ENCODE peak calls at places on chromosomes 6 and 20, in six cellular contexts. O is A549, P is stomach, R is tibial artery, H is fibroblast of lung, T is mucosa of descending colon. V is an unnamed sample.

GRCh38 chr6:48151142-48151541 is 40.1 kb upstream of the PTCHD4 start:
- DNase-seq in H (peak; percentile 96), P (no peak), R (no peak), T (no peak), O (no peak), V (no peak)

GRCh38 chr20:55067158-55067825 is 591.9 kb downstream of the DOK5 start:
- DNase-seq in R (no peak), H (peak; percentile 7), O (no peak), P (no peak), T (no peak), V (no peak)

GRCh38 chr6:1068068-1068467 is 243.8 kb upstream of the FOXQ1 start:
- DNase-seq in T (no peak), O (no peak), R (no peak), H (peak; percentile 23), P (no peak), V (no peak)

GRCh38 chr6:111585241-111585968 is 20.3 kb downstream of the TRAF3IP2 start:
- DNase-seq in P (no peak), R (no peak), T (no peak), O (no peak), H (peak; percentile 49), V (peak; percentile 85)

GRCh38 chr20:2006452-2007381 is 12.9 kb upstream of the PDYN start:
- DNase-seq in P (peak; percentile 27), T (peak; percentile 25), O (no peak), H (peak; percentile 70), R (no peak), V (peak; percentile 67)

GRCh38 chr6:132020138-132020551 is 69.0 kb upstream of the CCN2 start:
- DNase-seq in H (peak; percentile 15), O (no peak), T (no peak), P (no peak), R (peak; percentile 62), V (peak; percentile 61)

GRCh38 chr20:47198254-47198671 is 158.2 kb downstream of the ZMYND8 start:
- DNase-seq in H (peak; percentile 30), O (no peak), T (no peak), P (no peak), R (no peak), V (peak; percentile 36)

GRCh38 chr20:21529863-21530262 is 16.0 kb upstream of the NKX2-2 start:
- DNase-seq in H (no peak), O (no peak), T (no peak), P (no peak), R (no peak), V (no peak)

GRCh38 chr6:4573958-4574481 is 202.2 kb upstream of the CDYL start:
- DNase-seq in O (no peak), T (no peak), P (no peak), R (no peak), H (peak; percentile 74), V (peak; percentile 10)

GRCh38 chr6:51753635-51754034 is 333.8 kb downstream of the PKHD1 start:
- DNase-seq in T (peak; percentile 55), R (no peak), H (no peak), P (peak; percentile 28), O (no peak), V (no peak)

GRCh38 chr6:86856937-86857563 is 80.3 kb upstream of the HTR1E start:
- DNase-seq in R (no peak), H (peak; percentile 18), O (peak; percentile 3), P (peak; percentile 44), T (peak; percentile 72), V (peak; percentile 3)

GRCh38 chr6:157962601-157963084 is 19.0 kb upstream of the SYNJ2 start:
- DNase-seq in H (peak; percentile 77), R (no peak), P (no peak), O (no peak), T (no peak), V (peak; percentile 47)

GRCh38 chr20:61588356-61589054 is 336.4 kb downstream of the CDH4 start:
- DNase-seq in H (peak; percentile 81), P (no peak), T (peak; percentile 3), R (no peak), O (peak; percentile 10), V (peak; percentile 76)

GRCh38 chr20:51327251-51327841 is 215.2 kb downstream of the NFATC2 start:
- DNase-seq in R (no peak), H (peak; percentile 93), O (no peak), T (no peak), P (no peak), V (peak; percentile 73)

GRCh38 chr6:167238169-167238693 is 52.9 kb upstream of the UNC93A start:
- DNase-seq in O (no peak), T (no peak), R (no peak), P (no peak), H (no peak), V (no peak)

GRCh38 chr6:25217275-25217674 is 61.9 kb upstream of the CARMIL1 start:
- DNase-seq in R (no peak), P (no peak), O (no peak), T (no peak), H (no peak), V (no peak)

GRCh38 chr20:22568872-22569344 is 15.5 kb downstream of the FOXA2 start:
- DNase-seq in R (no peak), P (peak; percentile 57), O (no peak), H (no peak), T (peak; percentile 10), V (no peak)

GRCh38 chr6:169454204-169454871 is 200.7 kb upstream of the THBS2 start:
- DNase-seq in O (no peak), T (no peak), R (peak; percentile 62), H (peak; percentile 68), P (no peak), V (peak; percentile 92)

DNA sequence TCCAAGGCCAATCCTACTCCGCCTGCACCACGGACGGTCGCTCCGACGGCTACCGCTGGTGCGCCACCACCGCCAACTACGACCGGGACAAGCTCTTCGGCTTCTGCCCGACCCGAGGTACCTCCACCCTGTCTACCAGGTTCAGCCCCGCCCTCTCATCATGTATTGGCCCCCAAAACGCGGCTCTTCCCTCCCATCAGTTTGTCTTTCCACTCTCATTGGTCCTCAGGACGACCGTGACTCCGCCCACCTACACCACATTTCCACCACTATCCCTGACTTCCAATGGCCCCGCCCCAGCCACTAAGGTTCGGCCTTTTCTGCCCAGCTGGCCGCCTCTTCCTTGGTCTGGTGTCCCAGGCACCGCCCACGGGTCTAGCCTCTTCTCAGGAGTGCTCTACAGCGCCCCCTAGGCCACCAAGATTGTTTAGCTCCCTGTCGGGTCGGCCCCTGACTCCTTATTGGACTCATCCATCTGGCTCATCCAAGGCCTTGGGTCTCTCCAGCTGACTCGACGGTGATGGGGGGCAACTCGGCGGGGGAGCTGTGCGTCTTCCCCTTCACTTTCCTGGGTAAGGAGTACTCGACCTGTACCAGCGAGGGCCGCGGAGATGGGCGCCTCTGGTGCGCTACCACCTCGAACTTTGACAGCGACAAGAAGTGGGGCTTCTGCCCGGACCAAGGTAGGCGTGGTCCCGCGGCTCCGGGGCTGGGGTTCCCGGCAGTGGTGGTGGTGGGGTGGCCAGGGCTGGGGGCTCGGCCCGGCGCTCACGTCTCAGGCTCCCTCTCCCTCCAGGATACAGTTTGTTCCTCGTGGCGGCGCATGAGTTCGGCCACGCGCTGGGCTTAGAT is 3.1 kb downstream of the MMP9 start:
- DNase-seq in T (peak; percentile 62), O (peak; percentile 38), P (peak; percentile 48), H (peak; percentile 28), R (no peak), V (no peak)
- TF ChIP-seq CTCF in T (no peak), O (peak; percentile 28), P (no peak), H (no peak), R (no peak), V (peak; percentile 8)

GRCh38 chr6:15246217-15247211 is 645 bp downstream of the JARID2 start:
- DNase-seq in R (no peak), O (no peak), T (no peak), P (no peak), H (no peak), V (no peak)

GRCh38 chr6:15244605-15245360 is 1.1 kb upstream of the JARID2 start:
- DNase-seq in H (peak; percentile 73), R (peak; percentile 78), T (peak; percentile 84), O (peak; percentile 27), P (peak; percentile 80), V (peak; percentile 83)

GRCh38 chr6:15247214-15247749 is 1.4 kb downstream of the JARID2 start:
- DNase-seq in H (no peak), P (no peak), O (no peak), R (no peak), T (no peak), V (no peak)

GRCh38 chr6:15243994-15244604 is 1.8 kb upstream of the JARID2 start:
- DNase-seq in R (no peak), P (no peak), T (no peak), O (no peak), H (no peak), V (no peak)

DNA sequence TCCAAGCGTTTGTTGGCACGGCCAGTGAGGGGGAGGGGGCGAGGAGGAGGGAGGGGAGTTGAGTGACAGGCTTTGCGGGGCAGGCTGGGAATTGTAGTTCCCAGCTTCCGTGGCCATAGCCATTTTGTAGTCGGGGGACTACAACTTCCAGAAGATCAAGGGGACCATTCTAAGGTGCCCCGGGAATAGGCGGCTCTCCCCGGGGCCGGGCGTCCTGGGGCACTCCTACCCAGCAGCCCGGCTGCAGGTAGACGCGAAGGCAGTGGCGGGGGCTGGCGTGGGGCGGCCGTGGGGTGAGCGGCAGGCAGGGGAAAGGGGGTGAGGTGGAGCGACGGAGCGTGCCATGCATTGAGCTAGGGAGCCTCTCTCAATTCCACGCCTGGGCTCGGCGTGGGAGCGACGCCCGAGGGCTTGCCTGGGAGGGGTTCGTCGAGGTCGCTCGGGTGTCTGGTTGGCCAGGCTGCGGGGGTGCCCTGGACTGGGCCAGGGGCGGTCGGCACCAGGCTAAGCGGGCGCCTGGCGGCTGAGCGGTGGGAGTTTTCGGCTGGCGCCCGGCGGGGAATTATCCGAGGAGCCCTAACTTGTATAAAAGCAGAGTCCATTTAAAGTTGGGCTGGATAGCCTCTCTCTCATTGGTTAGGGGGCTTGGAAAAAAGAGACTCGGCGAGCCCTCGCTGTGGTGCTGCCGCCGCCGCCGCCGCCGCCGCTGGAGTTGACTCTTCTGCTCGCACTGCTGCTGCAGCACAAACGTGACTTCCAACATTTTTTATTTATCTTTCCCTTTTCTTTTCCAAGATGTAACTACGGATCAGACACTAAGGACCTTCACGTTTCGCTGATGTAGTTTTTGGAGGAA is at the start of gene JARID2:
- DNase-seq in O (peak; percentile 82), P (peak; percentile 99), T (peak; percentile 100), R (peak; percentile 99), H (peak; percentile 97), V (peak; percentile 98)
- H3K4me3 ChIP-seq in O (peak within 1 kb of the TSS; percentile 89), P (peak within 1 kb of the TSS; percentile 82), T (peak within 1 kb of the TSS; percentile 62), R (peak within 1 kb of the TSS; percentile 69), H (peak within 1 kb of the TSS; percentile 99), V (peak within 1 kb of the TSS; percentile 86)

GRCh38 chr20:33837096-33837830 is 26.1 kb downstream of the CHMP4B start:
- DNase-seq in P (no peak), R (no peak), T (no peak), O (no peak), H (no peak), V (no peak)

GRCh38 chr20:33839591-33839990 is 28.4 kb downstream of the CHMP4B start:
- DNase-seq in T (peak; percentile 59), O (no peak), R (no peak), H (no peak), P (peak; percentile 83), V (no peak)

GRCh38 chr20:33840759-33841438 is 29.8 kb downstream of the CHMP4B start:
- DNase-seq in R (no peak), H (no peak), T (no peak), O (no peak), P (no peak), V (no peak)

GRCh38 chr20:33835773-33836172 is 24.6 kb downstream of the CHMP4B start:
- DNase-seq in T (no peak), H (no peak), P (no peak), R (peak; percentile 35), O (no peak), V (no peak)

GRCh38 chr20:33838035-33838864 is 27.1 kb downstream of the CHMP4B start:
- DNase-seq in T (no peak), H (no peak), P (no peak), R (no peak), O (no peak), V (no peak)
- TF ChIP-seq CTCF in T (no peak), H (peak; percentile 7), P (no peak), R (no peak), O (peak; percentile 18), V (no peak)

GRCh38 chr6:15399651-15400470 is 154.0 kb downstream of the JARID2 start:
- DNase-seq in T (peak; percentile 68), R (peak; percentile 75), O (peak; percentile 15), H (peak; percentile 79), P (peak; percentile 75), V (peak; percentile 70)
- H3K4me3 ChIP-seq in T (no peak overlapping the region), R (peak overlapping the region; percentile 38), O (peak overlapping the region; percentile 36), H (peak overlapping the region; percentile 36), P (peak overlapping the region; percentile 34), V (peak overlapping the region; percentile 40)